ENCODE peak calls at places on chromosomes 2 and 18, in eight cellular contexts. One of them, this sample, is unnamed.
A peak's percentile ranks its signal among the peaks of the same experiment; 100 is the strongest.

GRCh38 chr18:48656582-48656981 is 117.8 kb downstream of the CTIF start:
- DNase-seq in lower lobe of right lung: no peak
- DNase-seq in fibroblast of lung: no peak
- DNase-seq in uterus: no peak
- DNase-seq in A549: no peak
- DNase-seq in GM23338: no peak
- DNase-seq in upper lobe of right lung: no peak
- DNase-seq in cardiac muscle cell: no peak
- DNase-seq in this sample: no peak

GRCh38 chr18:49563130-49563540 is 1.3 kb downstream of the LIPG start:
- DNase-seq in A549: no peak
- DNase-seq in GM23338: no peak
- DNase-seq in lower lobe of right lung: no peak
- DNase-seq in fibroblast of lung: no peak
- DNase-seq in uterus: no peak
- DNase-seq in upper lobe of right lung: no peak
- DNase-seq in cardiac muscle cell: no peak
- DNase-seq in this sample: no peak

GRCh38 chr2:187995556-187995955 is 296.1 kb upstream of the GULP1 start:
- DNase-seq in upper lobe of right lung: no peak
- DNase-seq in lower lobe of right lung: no peak
- DNase-seq in fibroblast of lung: no peak
- DNase-seq in A549: no peak
- DNase-seq in GM23338: peak; percentile 25
- DNase-seq in cardiac muscle cell: no peak
- DNase-seq in uterus: no peak
- DNase-seq in this sample: no peak

GRCh38 chr2:108268001-108268400 is 20.7 kb upstream of the SULT1C2 start:
- DNase-seq in upper lobe of right lung: no peak
- DNase-seq in uterus: no peak
- DNase-seq in A549: peak; percentile 28
- DNase-seq in fibroblast of lung: peak; percentile 74
- DNase-seq in GM23338: no peak
- DNase-seq in cardiac muscle cell: no peak
- DNase-seq in lower lobe of right lung: no peak
- DNase-seq in this sample: no peak

GRCh38 chr2:208266641-208267335 is 733 bp downstream of the PIKFYVE start:
- DNase-seq in cardiac muscle cell: no peak
- DNase-seq in upper lobe of right lung: no peak
- DNase-seq in uterus: no peak
- DNase-seq in lower lobe of right lung: no peak
- DNase-seq in fibroblast of lung: peak; percentile 59
- DNase-seq in GM23338: no peak
- DNase-seq in A549: no peak
- DNase-seq in this sample: no peak

GRCh38 chr2:34936089-34936488 is 1337.0 kb upstream of the FAM98A start:
- DNase-seq in uterus: no peak
- DNase-seq in upper lobe of right lung: no peak
- DNase-seq in GM23338: no peak
- DNase-seq in cardiac muscle cell: no peak
- DNase-seq in lower lobe of right lung: no peak
- DNase-seq in A549: no peak
- DNase-seq in fibroblast of lung: no peak
- DNase-seq in this sample: peak; percentile 10

GRCh38 chr2:70552501-70553333 is 909 bp downstream of the TGFA start:
- DNase-seq in uterus: no peak
- DNase-seq in upper lobe of right lung: no peak
- DNase-seq in GM23338: peak; percentile 52
- DNase-seq in fibroblast of lung: no peak
- DNase-seq in cardiac muscle cell: peak; percentile 18
- DNase-seq in A549: no peak
- DNase-seq in lower lobe of right lung: no peak
- DNase-seq in this sample: no peak

GRCh38 chr18:24015897-24016631 is 1.5 kb downstream of the TTC39C start:
- DNase-seq in A549: no peak
- DNase-seq in fibroblast of lung: no peak
- DNase-seq in GM23338: no peak
- DNase-seq in cardiac muscle cell: no peak
- DNase-seq in uterus: no peak
- DNase-seq in lower lobe of right lung: no peak
- DNase-seq in upper lobe of right lung: no peak
- DNase-seq in this sample: no peak

GRCh38 chr2:45241061-45241561 is 231.9 kb upstream of the SIX2 start:
- DNase-seq in A549: no peak
- DNase-seq in GM23338: no peak
- DNase-seq in upper lobe of right lung: no peak
- DNase-seq in fibroblast of lung: peak; percentile 29
- DNase-seq in lower lobe of right lung: no peak
- DNase-seq in cardiac muscle cell: no peak
- DNase-seq in uterus: no peak
- DNase-seq in this sample: no peak

GRCh38 chr2:26580151-26580550 is 61.0 kb downstream of the CIB4 start:
- DNase-seq in GM23338: no peak
- DNase-seq in cardiac muscle cell: no peak
- DNase-seq in A549: no peak
- DNase-seq in uterus: no peak
- DNase-seq in upper lobe of right lung: peak; percentile 47
- DNase-seq in fibroblast of lung: no peak
- DNase-seq in lower lobe of right lung: no peak
- DNase-seq in this sample: no peak

GRCh38 chr18:34158881-34159690 is 65.6 kb downstream of the NOL4 start:
- DNase-seq in fibroblast of lung: peak; percentile 36
- DNase-seq in A549: no peak
- DNase-seq in lower lobe of right lung: peak; percentile 37
- DNase-seq in cardiac muscle cell: peak; percentile 83
- DNase-seq in GM23338: peak; percentile 96
- DNase-seq in upper lobe of right lung: peak; percentile 64
- DNase-seq in uterus: peak; percentile 10
- DNase-seq in this sample: peak; percentile 52

GRCh38 chr2:119849838-119850565 is 90.3 kb downstream of the PTPN4 start:
- DNase-seq in fibroblast of lung: no peak
- DNase-seq in A549: no peak
- DNase-seq in uterus: no peak
- DNase-seq in cardiac muscle cell: no peak
- DNase-seq in GM23338: no peak
- DNase-seq in upper lobe of right lung: no peak
- DNase-seq in lower lobe of right lung: no peak
- DNase-seq in this sample: no peak

GRCh38 chr2:55839182-55839819 is 84.3 kb downstream of the EFEMP1 start:
- DNase-seq in fibroblast of lung: peak; percentile 44
- DNase-seq in lower lobe of right lung: no peak
- DNase-seq in upper lobe of right lung: no peak
- DNase-seq in uterus: no peak
- DNase-seq in GM23338: peak; percentile 73
- DNase-seq in cardiac muscle cell: peak; percentile 38
- DNase-seq in A549: peak; percentile 61
- DNase-seq in this sample: peak; percentile 64

GRCh38 chr2:217794133-217794986 is 208.4 kb downstream of the TNS1 start:
- DNase-seq in fibroblast of lung: no peak
- DNase-seq in GM23338: no peak
- DNase-seq in uterus: peak; percentile 19
- DNase-seq in cardiac muscle cell: no peak
- DNase-seq in lower lobe of right lung: no peak
- DNase-seq in A549: no peak
- DNase-seq in upper lobe of right lung: no peak
- DNase-seq in this sample: no peak

GRCh38 chr18:51137051-51137729 is 60.3 kb downstream of the MEX3C start:
- DNase-seq in upper lobe of right lung: no peak
- DNase-seq in A549: no peak
- DNase-seq in GM23338: no peak
- DNase-seq in cardiac muscle cell: no peak
- DNase-seq in uterus: no peak
- DNase-seq in lower lobe of right lung: no peak
- DNase-seq in fibroblast of lung: no peak
- DNase-seq in this sample: no peak

GRCh38 chr2:45582522-45582921 is 28.5 kb downstream of the SRBD1 start:
- DNase-seq in uterus: no peak
- DNase-seq in cardiac muscle cell: no peak
- DNase-seq in A549: no peak
- DNase-seq in upper lobe of right lung: no peak
- DNase-seq in fibroblast of lung: no peak
- DNase-seq in lower lobe of right lung: no peak
- DNase-seq in GM23338: no peak
- DNase-seq in this sample: no peak

GRCh38 chr2:136057802-136058140 is 60.2 kb downstream of the CXCR4 start:
- DNase-seq in cardiac muscle cell: no peak
- DNase-seq in upper lobe of right lung: no peak
- DNase-seq in GM23338: no peak
- DNase-seq in A549: no peak
- DNase-seq in lower lobe of right lung: no peak
- DNase-seq in fibroblast of lung: no peak
- DNase-seq in uterus: no peak
- DNase-seq in this sample: no peak

GRCh38 chr2:65316072-65316471 is 88.4 kb downstream of the ACTR2 start:
- DNase-seq in fibroblast of lung: peak; percentile 72
- DNase-seq in A549: no peak
- DNase-seq in GM23338: no peak
- DNase-seq in cardiac muscle cell: no peak
- DNase-seq in uterus: peak; percentile 61
- DNase-seq in upper lobe of right lung: no peak
- DNase-seq in lower lobe of right lung: peak; percentile 58
- DNase-seq in this sample: peak; percentile 25
- H3K27ac ChIP-seq in fibroblast of lung: peak overlapping the region; percentile 84
- H3K27ac ChIP-seq in A549: no peak overlapping the region
- H3K27ac ChIP-seq in GM23338: no peak overlapping the region
- H3K27ac ChIP-seq in cardiac muscle cell: no peak overlapping the region
- H3K27ac ChIP-seq in uterus: peak overlapping the region; percentile 31
- H3K27ac ChIP-seq in upper lobe of right lung: peak overlapping the region; percentile 20
- H3K27ac ChIP-seq in lower lobe of right lung: peak overlapping the region; percentile 62
- H3K27ac ChIP-seq in this sample: no peak overlapping the region

GRCh38 chr2:96407919-96408550 is 72.5 kb downstream of the NCAPH start:
- DNase-seq in GM23338: no peak
- DNase-seq in fibroblast of lung: no peak
- DNase-seq in cardiac muscle cell: no peak
- DNase-seq in A549: no peak
- DNase-seq in upper lobe of right lung: no peak
- DNase-seq in uterus: no peak
- DNase-seq in lower lobe of right lung: no peak
- DNase-seq in this sample: no peak

GRCh38 chr2:96409543-96410184 is 74.1 kb downstream of the NCAPH start:
- DNase-seq in A549: no peak
- DNase-seq in upper lobe of right lung: no peak
- DNase-seq in fibroblast of lung: peak; percentile 8
- DNase-seq in GM23338: no peak
- DNase-seq in uterus: no peak
- DNase-seq in lower lobe of right lung: no peak
- DNase-seq in cardiac muscle cell: no peak
- DNase-seq in this sample: peak; percentile 54

GRCh38 chr2:96407041-96407918 is 71.7 kb downstream of the NCAPH start:
- DNase-seq in GM23338: peak; percentile 91
- DNase-seq in uterus: peak; percentile 58
- DNase-seq in A549: peak; percentile 80
- DNase-seq in fibroblast of lung: peak; percentile 83
- DNase-seq in upper lobe of right lung: peak; percentile 70
- DNase-seq in lower lobe of right lung: peak; percentile 56
- DNase-seq in cardiac muscle cell: peak; percentile 79
- DNase-seq in this sample: peak; percentile 74

GRCh38 chr2:96412307-96413066 is 76.9 kb downstream of the NCAPH start:
- DNase-seq in cardiac muscle cell: no peak
- DNase-seq in A549: no peak
- DNase-seq in lower lobe of right lung: no peak
- DNase-seq in upper lobe of right lung: no peak
- DNase-seq in uterus: no peak
- DNase-seq in GM23338: no peak
- DNase-seq in fibroblast of lung: no peak
- DNase-seq in this sample: no peak

DNA sequence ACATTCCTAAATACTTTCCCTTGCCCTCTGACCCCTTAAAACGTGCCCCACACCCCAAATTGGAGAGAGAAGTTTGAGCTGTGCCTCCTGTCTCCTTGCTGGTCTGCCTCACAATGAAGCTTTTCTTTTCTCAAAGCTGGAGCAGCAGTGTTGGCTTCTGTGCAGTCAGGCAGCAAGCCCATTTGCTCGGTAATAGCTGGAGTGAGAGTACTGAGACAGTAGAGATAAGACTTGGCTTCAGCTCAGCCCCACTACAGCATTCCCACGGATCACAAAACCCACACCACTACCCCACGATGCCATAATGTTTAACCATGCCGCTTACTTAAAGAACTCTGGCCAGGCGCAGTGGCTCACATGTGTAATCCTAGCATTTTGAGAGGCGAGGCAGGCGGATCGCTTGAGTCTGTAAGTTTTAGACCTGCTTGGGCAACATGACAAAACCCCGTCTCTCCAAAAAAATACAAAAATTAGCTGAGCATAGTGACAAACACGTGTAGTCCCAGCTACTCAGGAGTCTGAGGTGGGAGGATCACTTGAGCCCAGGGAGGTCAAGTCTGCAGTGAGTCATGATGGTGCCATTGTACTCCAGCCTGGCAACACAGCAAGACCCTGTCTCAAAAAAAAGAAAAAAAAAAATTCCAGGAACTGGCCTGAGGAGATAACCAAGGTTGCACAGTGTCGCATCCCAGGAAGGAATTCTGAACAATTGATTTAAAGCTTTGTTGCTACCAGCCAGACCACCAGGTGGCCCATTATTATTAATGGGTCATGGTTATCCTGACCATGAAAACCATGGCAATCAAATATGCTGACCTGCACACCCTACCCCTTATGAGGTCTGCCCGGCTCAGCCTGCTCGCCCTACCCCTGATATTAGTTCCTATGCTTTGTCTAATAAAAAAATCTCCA is 73.3 kb downstream of the NCAPH start:
- DNase-seq in GM23338: no peak
- DNase-seq in uterus: peak; percentile 33
- DNase-seq in fibroblast of lung: peak; percentile 17
- DNase-seq in cardiac muscle cell: no peak
- DNase-seq in A549: no peak
- DNase-seq in upper lobe of right lung: peak; percentile 30
- DNase-seq in lower lobe of right lung: no peak
- DNase-seq in this sample: peak; percentile 72
- TF ChIP-seq CTCF in GM23338: no peak
- TF ChIP-seq CTCF in uterus: no peak
- TF ChIP-seq CTCF in fibroblast of lung: peak; percentile 0
- TF ChIP-seq CTCF in cardiac muscle cell: no peak
- TF ChIP-seq CTCF in A549: peak; percentile 28
- TF ChIP-seq CTCF in upper lobe of right lung: peak; percentile 7
- TF ChIP-seq CTCF in lower lobe of right lung: no peak
- TF ChIP-seq CTCF in this sample: no peak

DNA sequence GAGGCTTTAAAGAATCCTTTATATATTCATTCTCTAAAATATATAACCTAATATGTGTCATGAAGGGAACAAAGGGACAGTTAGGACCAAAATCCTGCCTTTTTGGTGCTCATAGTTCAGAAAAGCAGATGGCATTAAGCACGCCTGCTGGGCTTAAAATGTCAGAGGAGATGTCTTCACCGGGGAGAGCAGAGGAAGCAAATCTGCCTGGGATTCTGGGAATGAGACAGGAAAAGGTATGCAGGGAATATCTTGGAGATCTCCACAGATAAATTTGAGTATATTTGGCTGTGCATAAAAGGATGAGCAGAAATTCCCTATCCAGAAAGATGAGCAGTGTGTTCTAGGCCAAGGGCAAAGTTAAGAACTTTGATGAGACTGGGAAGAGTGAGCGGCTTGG is 45.5 kb downstream of the FSHR start:
- DNase-seq in lower lobe of right lung: no peak
- DNase-seq in upper lobe of right lung: no peak
- DNase-seq in fibroblast of lung: no peak
- DNase-seq in GM23338: no peak
- DNase-seq in uterus: no peak
- DNase-seq in A549: no peak
- DNase-seq in cardiac muscle cell: no peak
- DNase-seq in this sample: no peak
- H3K27ac ChIP-seq in lower lobe of right lung: no peak overlapping the region
- H3K27ac ChIP-seq in upper lobe of right lung: no peak overlapping the region
- H3K27ac ChIP-seq in fibroblast of lung: no peak overlapping the region
- H3K27ac ChIP-seq in GM23338: no peak overlapping the region
- H3K27ac ChIP-seq in uterus: no peak overlapping the region
- H3K27ac ChIP-seq in A549: no peak overlapping the region
- H3K27ac ChIP-seq in cardiac muscle cell: no peak overlapping the region
- H3K27ac ChIP-seq in this sample: no peak overlapping the region

GRCh38 chr2:142030735-142031134 is 100.1 kb downstream of the LRP1B start:
- DNase-seq in GM23338: no peak
- DNase-seq in A549: no peak
- DNase-seq in cardiac muscle cell: no peak
- DNase-seq in upper lobe of right lung: no peak
- DNase-seq in lower lobe of right lung: no peak
- DNase-seq in uterus: no peak
- DNase-seq in fibroblast of lung: peak; percentile 9
- DNase-seq in this sample: no peak
- TF ChIP-seq CTCF in GM23338: no peak
- TF ChIP-seq CTCF in A549: no peak
- TF ChIP-seq CTCF in cardiac muscle cell: no peak
- TF ChIP-seq CTCF in upper lobe of right lung: no peak
- TF ChIP-seq CTCF in lower lobe of right lung: no peak
- TF ChIP-seq CTCF in uterus: no peak
- TF ChIP-seq CTCF in fibroblast of lung: no peak
- TF ChIP-seq CTCF in this sample: no peak